ENCODE peak calls at places on chromosomes 4 and X, in eight cellular contexts. U is AG09309; N is B cell; V is K562; Z is thyroid gland; S is activated CD8-positive, alpha-beta T cell treated with anti-CD3 and anti-CD28 coated beads for 36 hours; G is endothelial cell; E is activated B cell treated with CpG ODN at 0.5 μM for 24 hours. R is an unnamed sample.

GRCh38 chr4:69823481-69824186 is 36.3 kb downstream of the SULT1E1 start:
- DNase-seq in U (no peak), N (no peak), V (no peak), Z (peak), S (peak), G (no peak), E (no peak), R (no peak)

GRCh38 chr4:132860976-132861375 is 288.1 kb upstream of the PCDH10 start:
- DNase-seq in U (no peak), N (no peak), V (no peak), Z (no peak), S (no peak), G (no peak), E (no peak), R (no peak)

GRCh38 chr4:17059192-17059634 is 160.8 kb upstream of the LDB2 start:
- DNase-seq in U (peak), N (no peak), V (no peak), Z (no peak), S (no peak), G (no peak), E (no peak), R (no peak)

GRCh38 chr4:153159728-153160221 is 44.5 kb upstream of the TRIM2 start:
- DNase-seq in U (peak), N (no peak), V (no peak), Z (no peak), S (no peak), G (no peak), E (no peak), R (no peak)

GRCh38 chr4:87919951-87920350 is 55.6 kb upstream of the SPP1 start:
- DNase-seq in U (no peak), N (no peak), V (no peak), Z (no peak), S (no peak), G (no peak), E (no peak), R (no peak)

GRCh38 chr4:73922766-73923630 is 53.8 kb downstream of the CXCL1 start:
- DNase-seq in U (no peak), N (no peak), V (peak), Z (no peak), S (peak), G (no peak), E (no peak), R (no peak)

GRCh38 chr4:114417214-114417613 is 181.4 kb upstream of the UGT8 start:
- DNase-seq in U (no peak), N (peak), V (peak), Z (no peak), S (no peak), G (no peak), E (no peak), R (no peak)

GRCh38 chr4:151417766-151418376 is 8.9 kb downstream of the FHIP1A start:
- DNase-seq in U (no peak), N (no peak), V (no peak), Z (peak), S (no peak), G (no peak), E (no peak), R (no peak)

GRCh38 chr4:42104521-42104920 is 47.9 kb downstream of the BEND4 start:
- DNase-seq in U (no peak), N (no peak), V (no peak), Z (no peak), S (no peak), G (no peak), E (no peak), R (no peak)

GRCh38 chr4:80045831-80046230 is 27.2 kb downstream of the ANTXR2 start:
- DNase-seq in U (no peak), N (no peak), V (no peak), Z (no peak), S (no peak), G (no peak), E (no peak), R (no peak)

GRCh38 chrX:2360731-2361130 is 140.0 kb downstream of the DHRSX start:
- DNase-seq in U (no peak), N (no peak), V (peak), Z (no peak), S (no peak), G (peak), E (no peak), R (no peak)
- TF ChIP-seq CTCF in U (no peak), N (no peak), V (peak), Z (no peak), S (no peak), G (no peak), E (no peak), R (no peak)

DNA sequence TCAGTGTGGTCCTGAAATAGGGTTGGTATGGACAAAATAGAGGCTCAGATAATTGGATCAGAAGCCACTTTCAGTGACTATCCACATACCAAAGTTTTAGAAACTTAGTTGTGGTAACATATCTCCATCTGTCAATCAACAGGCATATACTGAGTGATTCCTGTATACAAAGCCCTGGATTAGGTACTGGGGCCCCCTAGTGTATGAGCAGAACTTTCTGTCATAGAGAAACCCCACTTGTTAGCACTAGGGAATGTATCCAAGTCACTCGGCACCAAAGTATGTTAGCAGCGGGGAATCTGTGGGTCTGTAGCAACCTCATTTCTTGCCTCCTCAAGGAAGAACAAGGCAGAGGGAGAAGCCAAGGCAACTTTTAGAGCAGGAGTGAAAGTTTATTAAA is 50.7 kb downstream of the MAP7D3 start:
- DNase-seq in U (no peak), N (no peak), V (peak), Z (no peak), S (no peak), G (no peak), E (no peak), R (no peak)
- TF ChIP-seq CTCF in U (peak), N (no peak), V (peak), Z (peak), S (peak), G (no peak), E (no peak), R (no peak)

DNA sequence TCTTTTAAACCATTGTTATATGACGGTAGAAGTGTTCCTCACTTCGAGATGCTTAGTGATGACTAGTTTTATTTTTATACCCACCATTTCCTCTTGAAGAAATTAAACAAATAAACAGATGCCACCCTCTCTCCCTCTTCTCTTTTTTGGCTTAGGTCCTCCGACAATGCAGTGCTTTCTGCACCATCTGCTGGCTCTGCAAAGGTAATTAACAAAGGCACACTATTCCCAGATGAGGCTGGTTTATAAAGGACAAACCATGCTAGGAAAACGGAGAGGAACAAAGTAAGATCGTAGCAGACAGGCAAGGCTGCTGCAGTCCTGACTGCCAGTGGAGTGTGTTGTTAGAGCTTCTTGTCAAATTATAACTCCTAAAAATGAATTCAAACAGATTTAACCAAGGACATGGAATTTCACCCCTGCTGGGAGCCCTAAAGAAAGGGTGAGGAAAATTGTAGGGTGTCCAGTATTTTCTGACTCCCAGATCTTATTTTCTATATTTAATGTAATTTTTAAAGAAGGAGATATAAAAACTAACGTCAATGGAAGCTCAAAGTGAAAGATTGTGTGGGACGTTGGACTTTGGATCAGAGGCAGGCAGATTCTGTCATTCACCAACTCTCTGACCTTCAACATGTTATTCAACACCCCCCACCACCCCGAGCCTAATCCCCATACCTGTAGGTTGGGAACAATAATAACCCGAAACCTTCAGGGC is 142.1 kb downstream of the CPEB2 start:
- DNase-seq in U (no peak), N (no peak), V (no peak), Z (no peak), S (no peak), G (no peak), E (no peak), R (no peak)
- TF ChIP-seq CTCF in U (no peak), N (no peak), V (peak), Z (no peak), S (no peak), G (no peak), E (no peak), R (no peak)

GRCh38 chr4:113272523-113272922 is 223.1 kb downstream of the ANK2 start:
- DNase-seq in U (no peak), N (no peak), V (no peak), Z (no peak), S (no peak), G (no peak), E (no peak), R (no peak)

GRCh38 chr4:113276448-113277158 is 227.2 kb downstream of the ANK2 start:
- DNase-seq in U (no peak), N (no peak), V (no peak), Z (no peak), S (no peak), G (no peak), E (no peak), R (no peak)

GRCh38 chr4:113278324-113278934 is 229.0 kb downstream of the ANK2 start:
- DNase-seq in U (no peak), N (peak), V (peak), Z (peak), S (peak), G (peak), E (no peak), R (peak)
- TF ChIP-seq CTCF in U (peak), N (peak), V (peak), Z (peak), S (peak), G (peak), E (no peak), R (peak)

R was measured in progenitor cell of endocrine pancreas.